ENCODE peak calls at places on chromosome 1, in eight cellular contexts. One of them, this sample, is unnamed.
A peak's percentile ranks its signal among the peaks of the same experiment; 100 is the strongest.

GRCh38 chr1:218299416-218299815 is 14.3 kb downstream of the RRP15 start:
- DNase-seq in neuronal stem cell: no peak
- DNase-seq in AG04450: peak; percentile 51
- DNase-seq in aorta: no peak
- DNase-seq in upper lobe of right lung: no peak
- DNase-seq in mesendoderm: peak; percentile 54
- DNase-seq in esophagus muscularis mucosa: no peak
- DNase-seq in tibial nerve: no peak
- DNase-seq in this sample: no peak

GRCh38 chr1:46067652-46068051 is 64.8 kb downstream of the PIK3R3 start:
- DNase-seq in neuronal stem cell: no peak
- DNase-seq in AG04450: no peak
- DNase-seq in aorta: no peak
- DNase-seq in upper lobe of right lung: no peak
- DNase-seq in mesendoderm: no peak
- DNase-seq in esophagus muscularis mucosa: no peak
- DNase-seq in tibial nerve: no peak
- DNase-seq in this sample: no peak

GRCh38 chr1:33267468-33268205 is 11.3 kb downstream of the ZNF362 start:
- DNase-seq in neuronal stem cell: no peak
- DNase-seq in AG04450: no peak
- DNase-seq in aorta: no peak
- DNase-seq in upper lobe of right lung: no peak
- DNase-seq in mesendoderm: no peak
- DNase-seq in esophagus muscularis mucosa: no peak
- DNase-seq in tibial nerve: no peak
- DNase-seq in this sample: no peak

GRCh38 chr1:231674575-231674974 is 48.0 kb downstream of the DISC1 start:
- DNase-seq in neuronal stem cell: no peak
- DNase-seq in AG04450: no peak
- DNase-seq in aorta: no peak
- DNase-seq in upper lobe of right lung: no peak
- DNase-seq in mesendoderm: no peak
- DNase-seq in esophagus muscularis mucosa: no peak
- DNase-seq in tibial nerve: no peak
- DNase-seq in this sample: no peak

GRCh38 chr1:226778657-226779058 is 39.6 kb upstream of the ITPKB start:
- DNase-seq in neuronal stem cell: no peak
- DNase-seq in AG04450: peak; percentile 61
- DNase-seq in aorta: peak; percentile 53
- DNase-seq in upper lobe of right lung: no peak
- DNase-seq in mesendoderm: no peak
- DNase-seq in esophagus muscularis mucosa: no peak
- DNase-seq in tibial nerve: no peak
- DNase-seq in this sample: peak; percentile 84

GRCh38 chr1:109624215-109625010 is 4.8 kb downstream of the AMPD2 start:
- DNase-seq in neuronal stem cell: no peak
- DNase-seq in AG04450: no peak
- DNase-seq in aorta: no peak
- DNase-seq in upper lobe of right lung: no peak
- DNase-seq in mesendoderm: no peak
- DNase-seq in esophagus muscularis mucosa: peak; percentile 92
- DNase-seq in tibial nerve: peak; percentile 3
- DNase-seq in this sample: no peak

GRCh38 chr1:168236836-168237611 is 11.2 kb downstream of the SFT2D2 start:
- DNase-seq in neuronal stem cell: no peak
- DNase-seq in AG04450: no peak
- DNase-seq in aorta: no peak
- DNase-seq in upper lobe of right lung: no peak
- DNase-seq in mesendoderm: no peak
- DNase-seq in esophagus muscularis mucosa: no peak
- DNase-seq in tibial nerve: no peak
- DNase-seq in this sample: no peak

GRCh38 chr1:54380285-54380882 is 25.8 kb downstream of the SSBP3 start:
- DNase-seq in neuronal stem cell: no peak
- DNase-seq in AG04450: no peak
- DNase-seq in aorta: no peak
- DNase-seq in upper lobe of right lung: no peak
- DNase-seq in mesendoderm: no peak
- DNase-seq in esophagus muscularis mucosa: no peak
- DNase-seq in tibial nerve: no peak
- DNase-seq in this sample: no peak

GRCh38 chr1:216750031-216750627 is 26.9 kb upstream of the ESRRG start:
- DNase-seq in neuronal stem cell: peak; percentile 46
- DNase-seq in AG04450: peak; percentile 11
- DNase-seq in aorta: no peak
- DNase-seq in upper lobe of right lung: no peak
- DNase-seq in mesendoderm: peak; percentile 79
- DNase-seq in esophagus muscularis mucosa: no peak
- DNase-seq in tibial nerve: peak; percentile 7
- DNase-seq in this sample: peak; percentile 79

GRCh38 chr1:44417351-44418021 is 12.4 kb downstream of the RNF220 start:
- DNase-seq in neuronal stem cell: peak; percentile 86
- DNase-seq in AG04450: no peak
- DNase-seq in aorta: no peak
- DNase-seq in upper lobe of right lung: peak; percentile 72
- DNase-seq in mesendoderm: peak; percentile 92
- DNase-seq in esophagus muscularis mucosa: no peak
- DNase-seq in tibial nerve: no peak
- DNase-seq in this sample: peak; percentile 88
- H3K27me3 ChIP-seq in neuronal stem cell: no peaks in the 10 kb centered on the region
- H3K27me3 ChIP-seq in AG04450: peaks cover 87% of the 10 kb centered on the region
- H3K27me3 ChIP-seq in aorta: no peaks in the 10 kb centered on the region
- H3K27me3 ChIP-seq in upper lobe of right lung: peaks cover 95% of the 10 kb centered on the region
- H3K27me3 ChIP-seq in mesendoderm: peaks cover 4% of the 10 kb centered on the region
- H3K27me3 ChIP-seq in esophagus muscularis mucosa: peaks cover 100% of the 10 kb centered on the region
- H3K27me3 ChIP-seq in tibial nerve: peaks cover 95% of the 10 kb centered on the region
- H3K27me3 ChIP-seq in this sample: no peaks in the 10 kb centered on the region

DNA sequence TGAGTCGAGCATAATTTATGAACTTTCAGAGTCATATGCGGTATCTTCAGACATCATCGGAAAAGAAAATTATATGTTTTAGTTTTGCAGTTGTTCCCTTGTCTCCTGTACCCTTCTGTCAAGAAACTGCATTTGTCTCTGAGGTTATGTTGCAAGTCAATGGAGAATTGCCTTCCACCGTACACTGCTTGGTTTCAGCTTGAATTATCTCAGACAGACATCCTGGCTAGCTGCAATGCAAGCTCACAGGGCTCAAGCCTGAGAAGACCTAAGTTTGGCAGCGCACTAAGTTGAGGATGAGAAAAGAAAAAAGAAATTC is 156.0 kb downstream of the NFIA start:
- DNase-seq in neuronal stem cell: no peak
- DNase-seq in AG04450: no peak
- DNase-seq in aorta: no peak
- DNase-seq in upper lobe of right lung: no peak
- DNase-seq in mesendoderm: no peak
- DNase-seq in esophagus muscularis mucosa: no peak
- DNase-seq in tibial nerve: no peak
- DNase-seq in this sample: no peak
- H3K27me3 ChIP-seq in neuronal stem cell: no peaks in the 10 kb centered on the region
- H3K27me3 ChIP-seq in AG04450: no peaks in the 10 kb centered on the region
- H3K27me3 ChIP-seq in aorta: no peaks in the 10 kb centered on the region
- H3K27me3 ChIP-seq in upper lobe of right lung: no peaks in the 10 kb centered on the region
- H3K27me3 ChIP-seq in mesendoderm: no peaks in the 10 kb centered on the region
- H3K27me3 ChIP-seq in esophagus muscularis mucosa: no peaks in the 10 kb centered on the region
- H3K27me3 ChIP-seq in tibial nerve: no peaks in the 10 kb centered on the region
- H3K27me3 ChIP-seq in this sample: no peaks in the 10 kb centered on the region

GRCh38 chr1:20480261-20481157 is 5.5 kb downstream of the CAMK2N1 start:
- DNase-seq in neuronal stem cell: no peak
- DNase-seq in AG04450: no peak
- DNase-seq in aorta: no peak
- DNase-seq in upper lobe of right lung: peak; percentile 12
- DNase-seq in mesendoderm: no peak
- DNase-seq in esophagus muscularis mucosa: no peak
- DNase-seq in tibial nerve: no peak
- DNase-seq in this sample: no peak
- H3K27me3 ChIP-seq in neuronal stem cell: no peaks in the 10 kb centered on the region
- H3K27me3 ChIP-seq in AG04450: no peaks in the 10 kb centered on the region
- H3K27me3 ChIP-seq in aorta: no peaks in the 10 kb centered on the region
- H3K27me3 ChIP-seq in upper lobe of right lung: peaks cover 55% of the 10 kb centered on the region
- H3K27me3 ChIP-seq in mesendoderm: no peaks in the 10 kb centered on the region
- H3K27me3 ChIP-seq in esophagus muscularis mucosa: peaks cover 45% of the 10 kb centered on the region
- H3K27me3 ChIP-seq in tibial nerve: peaks cover 82% of the 10 kb centered on the region
- H3K27me3 ChIP-seq in this sample: peaks cover 12% of the 10 kb centered on the region

GRCh38 chr1:63914706-63915105 is 140.9 kb downstream of the ROR1 start:
- DNase-seq in neuronal stem cell: no peak
- DNase-seq in AG04450: no peak
- DNase-seq in aorta: no peak
- DNase-seq in upper lobe of right lung: no peak
- DNase-seq in mesendoderm: no peak
- DNase-seq in esophagus muscularis mucosa: no peak
- DNase-seq in tibial nerve: no peak
- DNase-seq in this sample: no peak

GRCh38 chr1:63914241-63914640 is 140.4 kb downstream of the ROR1 start:
- DNase-seq in neuronal stem cell: no peak
- DNase-seq in AG04450: no peak
- DNase-seq in aorta: no peak
- DNase-seq in upper lobe of right lung: no peak
- DNase-seq in mesendoderm: peak; percentile 34
- DNase-seq in esophagus muscularis mucosa: no peak
- DNase-seq in tibial nerve: no peak
- DNase-seq in this sample: no peak

GRCh38 chr1:63913533-63913932 is 139.7 kb downstream of the ROR1 start:
- DNase-seq in neuronal stem cell: no peak
- DNase-seq in AG04450: no peak
- DNase-seq in aorta: no peak
- DNase-seq in upper lobe of right lung: no peak
- DNase-seq in mesendoderm: no peak
- DNase-seq in esophagus muscularis mucosa: no peak
- DNase-seq in tibial nerve: no peak
- DNase-seq in this sample: no peak

GRCh38 chr1:63911049-63911448 is 137.2 kb downstream of the ROR1 start:
- DNase-seq in neuronal stem cell: no peak
- DNase-seq in AG04450: no peak
- DNase-seq in aorta: no peak
- DNase-seq in upper lobe of right lung: no peak
- DNase-seq in mesendoderm: no peak
- DNase-seq in esophagus muscularis mucosa: no peak
- DNase-seq in tibial nerve: no peak
- DNase-seq in this sample: no peak

DNA sequence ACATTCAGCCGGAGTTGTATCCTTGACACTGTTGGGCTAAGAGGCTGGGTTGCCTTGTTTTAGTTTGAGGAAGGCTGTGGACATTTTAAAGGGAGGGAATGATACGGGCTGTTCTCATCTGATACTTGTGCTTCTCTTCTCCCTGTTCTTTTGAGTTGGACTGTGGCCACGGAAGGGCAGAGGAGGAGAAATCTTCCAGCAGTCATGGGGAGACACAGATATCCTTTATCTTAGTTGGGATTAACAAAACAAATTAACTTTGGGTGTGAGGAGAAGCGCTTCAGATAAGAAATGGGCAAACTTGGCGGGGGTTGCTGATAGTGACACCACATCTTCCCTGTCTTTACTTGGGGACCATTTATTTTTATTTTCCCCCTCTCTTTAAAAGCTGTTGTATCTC is 138.8 kb downstream of the ROR1 start:
- DNase-seq in neuronal stem cell: no peak
- DNase-seq in AG04450: no peak
- DNase-seq in aorta: no peak
- DNase-seq in upper lobe of right lung: no peak
- DNase-seq in mesendoderm: peak; percentile 86
- DNase-seq in esophagus muscularis mucosa: no peak
- DNase-seq in tibial nerve: no peak
- DNase-seq in this sample: no peak
- H3K27me3 ChIP-seq in neuronal stem cell: no peaks in the 10 kb centered on the region
- H3K27me3 ChIP-seq in AG04450: peaks cover 15% of the 10 kb centered on the region
- H3K27me3 ChIP-seq in aorta: no peaks in the 10 kb centered on the region
- H3K27me3 ChIP-seq in upper lobe of right lung: no peaks in the 10 kb centered on the region
- H3K27me3 ChIP-seq in mesendoderm: no peaks in the 10 kb centered on the region
- H3K27me3 ChIP-seq in esophagus muscularis mucosa: no peaks in the 10 kb centered on the region
- H3K27me3 ChIP-seq in tibial nerve: no peaks in the 10 kb centered on the region
- H3K27me3 ChIP-seq in this sample: peaks cover 13% of the 10 kb centered on the region

This sample was measured in HAP-1.